ENCODE peak calls at places on chromosomes 11 and 22, in nine cellular contexts. X is activated naive CD4-positive, alpha-beta T cell treated with anti-CD3 and anti-CD28 coated beads, Interleukin-2, amount 50 U/mL, for 16 hours; B is smooth muscle cell of the brain vasculature; G is psoas muscle; Q is COR-L47; L is Caki2; T is mesenteric fat pad; H is NCI-H524; S is DMS153. N is an unnamed sample.

GRCh38 chr11:34613462-34614183 is 7.3 kb upstream of the EHF start:
- DNase-seq in S (no peak), T (no peak), B (no peak), G (no peak), L (no peak), H (no peak), Q (no peak), X (no peak), N (no peak)

GRCh38 chr22:50274311-50274710 is 4.1 kb upstream of the MAPK11 start:
- DNase-seq in H (peak; percentile 60), L (peak; percentile 59), S (no peak), G (no peak), Q (peak; percentile 55), B (no peak), X (peak; percentile 51), T (no peak), N (no peak)

GRCh38 chr22:27129266-27129665 is 471.9 kb downstream of the MIAT start:
- DNase-seq in Q (no peak), L (no peak), X (no peak), H (no peak), S (no peak), B (no peak), T (no peak), G (no peak), N (no peak)

GRCh38 chr11:117827521-117828511 is 3.3 kb upstream of the FXYD2 start:
- DNase-seq in B (no peak), H (no peak), G (no peak), L (peak; percentile 26), S (peak; percentile 32), T (peak; percentile 78), Q (no peak), X (no peak), N (peak; percentile 61)

GRCh38 chr11:130652671-130653335 is 204.4 kb downstream of the ADAMTS15 start:
- DNase-seq in B (no peak), H (no peak), L (no peak), T (no peak), Q (no peak), G (peak; percentile 87), S (no peak), X (no peak), N (no peak)

GRCh38 chr11:563812-564578 is 3.2 kb downstream of the RASSF7 start:
- DNase-seq in L (no peak), B (no peak), Q (no peak), T (no peak), G (peak; percentile 48), S (no peak), X (no peak), H (no peak), N (no peak)

GRCh38 chr11:103536335-103536722 is 427.1 kb downstream of the DYNC2H1 start:
- DNase-seq in B (no peak), L (no peak), S (no peak), G (no peak), T (no peak), H (peak; percentile 54), Q (no peak), X (no peak), N (no peak)

GRCh38 chr22:37115032-37115431 is 5.5 kb upstream of the TMPRSS6 start:
- DNase-seq in X (no peak), H (no peak), T (no peak), Q (no peak), B (no peak), S (no peak), G (no peak), L (no peak), N (no peak)

GRCh38 chr22:39275814-39276443 is 31.1 kb upstream of the PDGFB start:
- DNase-seq in G (no peak), L (no peak), B (no peak), H (no peak), T (no peak), X (no peak), Q (no peak), S (peak; percentile 28), N (no peak)

GRCh38 chr11:20035701-20036601 is 124.3 kb downstream of the DBX1 start:
- DNase-seq in B (peak; percentile 55), Q (no peak), H (no peak), L (peak; percentile 84), G (no peak), T (no peak), S (peak; percentile 91), X (no peak), N (no peak)

GRCh38 chr11:65431452-65432132 is 9.0 kb downstream of the NEAT1 start:
- DNase-seq in Q (no peak), L (peak; percentile 45), G (no peak), X (no peak), T (no peak), H (no peak), B (no peak), S (no peak), N (peak; percentile 10)

GRCh38 chr22:24200616-24201212 is 19.4 kb downstream of the SUSD2 start:
- DNase-seq in L (no peak), Q (no peak), X (no peak), T (no peak), H (no peak), G (no peak), S (no peak), B (no peak), N (no peak)

GRCh38 chr11:127789887-127790286 is 789.3 kb upstream of the KIRREL3 start:
- DNase-seq in B (no peak), L (no peak), X (no peak), H (peak; percentile 22), G (no peak), Q (peak; percentile 37), S (peak; percentile 70), T (no peak), N (no peak)

GRCh38 chr11:114479331-114479730 is 40.1 kb downstream of the REXO2 start:
- DNase-seq in H (no peak), B (no peak), L (no peak), T (no peak), X (no peak), G (no peak), S (no peak), Q (no peak), N (no peak)

GRCh38 chr11:57302489-57302888 is 22.3 kb downstream of the TNKS1BP1 start:
- DNase-seq in X (no peak), T (no peak), G (peak; percentile 42), H (no peak), B (no peak), Q (no peak), S (no peak), L (no peak), N (no peak)

GRCh38 chr22:30830907-30831306 is 136.2 kb downstream of the OSBP2 start:
- DNase-seq in Q (no peak), G (no peak), H (no peak), T (peak; percentile 14), B (no peak), L (peak; percentile 87), X (no peak), S (no peak), N (no peak)

GRCh38 chr22:19579880-19580279 is 55.7 kb upstream of the CLDN5 start:
- DNase-seq in G (peak; percentile 65), H (no peak), X (no peak), Q (no peak), B (no peak), L (no peak), S (no peak), T (peak; percentile 74), N (peak; percentile 76)

GRCh38 chr11:70323811-70324210 is 53.3 kb downstream of the PPFIA1 start:
- DNase-seq in B (no peak), H (no peak), Q (no peak), X (no peak), G (no peak), T (no peak), S (no peak), L (no peak), N (no peak)

GRCh38 chr22:44304354-44304753 is 8.4 kb downstream of the SHISAL1 start:
- DNase-seq in B (no peak), G (no peak), L (no peak), T (no peak), H (peak; percentile 69), S (no peak), X (no peak), Q (no peak), N (no peak)

GRCh38 chr11:1034456-1035295 is 1.8 kb downstream of the MUC6 start:
- DNase-seq in T (no peak), L (no peak), X (no peak), S (no peak), H (no peak), B (no peak), Q (no peak), G (no peak), N (no peak)

GRCh38 chr11:47413351-47413750 is 5.0 kb downstream of the SLC39A13 start:
- DNase-seq in S (no peak), G (no peak), B (no peak), Q (no peak), T (no peak), H (no peak), X (no peak), L (no peak), N (no peak)

GRCh38 chr11:77074205-77074604 is 7.4 kb downstream of the CAPN5 start:
- DNase-seq in G (no peak), S (peak; percentile 6), H (no peak), B (no peak), Q (no peak), X (no peak), L (no peak), T (peak; percentile 85), N (peak; percentile 68)

GRCh38 chr22:31635638-31636306 is 26.2 kb downstream of the PISD start:
- DNase-seq in L (no peak), T (no peak), B (no peak), S (peak; percentile 79), H (no peak), X (no peak), Q (no peak), G (no peak), N (no peak)

GRCh38 chr22:42714768-42715430 is 5.8 kb downstream of the A4GALT start:
- DNase-seq in G (no peak), B (no peak), L (no peak), X (no peak), S (no peak), H (no peak), Q (no peak), T (no peak), N (no peak)

GRCh38 chr11:105701098-105701497 is 91.2 kb downstream of the GRIA4 start:
- DNase-seq in T (no peak), L (no peak), G (no peak), H (no peak), Q (no peak), X (no peak), B (no peak), S (peak; percentile 7), N (no peak)

GRCh38 chr22:41367039-41367679 is 14.6 kb upstream of the TEF start:
- DNase-seq in L (peak; percentile 95), B (peak; percentile 83), H (peak; percentile 99), G (peak; percentile 99), X (no peak), T (peak; percentile 98), Q (peak; percentile 97), S (peak; percentile 93), N (peak; percentile 96)

GRCh38 chr22:19115628-19116027 is 6.6 kb downstream of the DGCR2 start:
- DNase-seq in X (no peak), Q (no peak), H (peak; percentile 36), S (no peak), T (no peak), G (no peak), B (no peak), L (no peak), N (peak; percentile 51)

GRCh38 chr22:21916309-21916918 is 36.2 kb downstream of the PPM1F start:
- DNase-seq in L (no peak), T (no peak), H (no peak), Q (no peak), B (no peak), X (no peak), G (peak; percentile 38), S (no peak), N (no peak)

GRCh38 chr11:65424200-65425104 is 1.9 kb downstream of the NEAT1 start:
- DNase-seq in S (no peak), B (no peak), X (peak; percentile 77), H (no peak), G (peak; percentile 76), Q (no peak), T (peak; percentile 91), L (peak; percentile 43), N (peak; percentile 84)

GRCh38 chr22:28977481-28977971 is 84.1 kb downstream of the C22orf31 start:
- DNase-seq in L (peak; percentile 68), S (no peak), X (no peak), Q (no peak), G (no peak), B (no peak), T (no peak), H (no peak), N (no peak)

GRCh38 chr22:36982136-36982535 is 37.1 kb downstream of the TST start:
- DNase-seq in B (no peak), L (no peak), X (no peak), S (no peak), T (no peak), G (no peak), Q (no peak), H (peak; percentile 80), N (no peak)